ENCODE peak calls at places on chromosomes 6 and 20, in nine cellular contexts. F is HFF-Myc, J is bronchial epithelial cell, C is adrenal gland, I is prostate gland, O is fibroblast of villous mesenchyme, Q is cardiac muscle cell, U is A549, W is HepG2. S is an unnamed sample.

GRCh38 chr20:52291109-52291508 is 99.5 kb upstream of the ZFP64 start:
- DNase-seq in C (no peak), O (no peak), F (no peak), J (no peak), W (no peak), U (no peak), I (no peak), Q (no peak), S (no peak)

GRCh38 chr6:17179246-17180073 is 77.6 kb downstream of the STMND1 start:
- DNase-seq in F (peak), Q (peak), J (peak), U (peak), O (peak), I (no peak), C (no peak), W (no peak), S (no peak)

GRCh38 chr6:87261534-87261933 is 60.9 kb upstream of the SMIM8 start:
- DNase-seq in J (no peak), O (no peak), I (no peak), C (no peak), Q (no peak), F (no peak), W (no peak), U (no peak), S (no peak)

GRCh38 chr20:400451-401275 is 7.4 kb upstream of the RBCK1 start:
- DNase-seq in W (no peak), I (no peak), U (peak), C (no peak), Q (no peak), O (no peak), J (peak), F (no peak), S (no peak)

GRCh38 chr6:109321752-109322151 is 60.5 kb downstream of the CD164 start:
- DNase-seq in I (no peak), C (no peak), U (no peak), W (no peak), Q (no peak), J (no peak), O (no peak), F (no peak), S (no peak)

GRCh38 chr6:136031982-136032381 is 180.5 kb downstream of the PDE7B start:
- DNase-seq in Q (peak), U (peak), J (peak), I (no peak), W (peak), F (no peak), O (peak), C (no peak), S (no peak)

GRCh38 chr20:48787861-48788375 is 39.9 kb downstream of the PREX1 start:
- DNase-seq in F (peak), O (peak), C (no peak), Q (peak), I (no peak), W (peak), U (peak), J (peak), S (peak)

GRCh38 chr20:44805991-44806729 is 4.2 kb downstream of the RIMS4 start:
- DNase-seq in W (no peak), F (peak), Q (peak), I (no peak), O (peak), C (peak), U (peak), J (no peak), S (no peak)

GRCh38 chr6:35014341-35014740 is 125.3 kb downstream of the ANKS1A start:
- DNase-seq in W (no peak), J (no peak), I (no peak), C (no peak), U (no peak), F (no peak), Q (no peak), O (no peak), S (no peak)

GRCh38 chr6:21603516-21603952 is 10.0 kb downstream of the SOX4 start:
- DNase-seq in W (no peak), Q (no peak), O (no peak), F (no peak), U (no peak), J (no peak), I (no peak), C (no peak), S (no peak)

GRCh38 chr6:4962905-4963304 is 40.9 kb downstream of the RPP40 start:
- DNase-seq in O (no peak), C (no peak), W (no peak), U (no peak), J (no peak), I (no peak), F (no peak), Q (no peak), S (no peak)

GRCh38 chr6:9566096-9566495 is 848.8 kb downstream of the TFAP2A start:
- DNase-seq in Q (no peak), O (no peak), F (no peak), C (no peak), J (no peak), U (no peak), I (no peak), W (no peak), S (no peak)

GRCh38 chr20:52279667-52280180 is 88.1 kb upstream of the ZFP64 start:
- DNase-seq in W (no peak), O (peak), I (no peak), J (peak), Q (peak), U (no peak), F (no peak), C (no peak), S (no peak)

GRCh38 chr6:89539779-89540178 is 98.8 kb downstream of the LYRM2 start:
- DNase-seq in F (no peak), I (no peak), C (no peak), Q (no peak), U (no peak), O (no peak), W (no peak), J (no peak), S (no peak)

GRCh38 chr20:24672886-24673677 is 203.7 kb downstream of the SYNDIG1 start:
- DNase-seq in W (no peak), F (peak), Q (peak), O (peak), U (peak), I (no peak), J (peak), C (no peak), S (peak)

GRCh38 chr6:109454483-109455160 is 950 bp downstream of the MICAL1 start:
- DNase-seq in U (no peak), C (no peak), F (no peak), Q (peak), O (peak), J (no peak), I (no peak), W (no peak), S (no peak)

GRCh38 chr20:47432251-47433210 is 69.2 kb upstream of the NCOA3 start:
- DNase-seq in J (peak), F (no peak), C (no peak), I (no peak), U (peak), O (peak), Q (no peak), W (peak), S (peak)

GRCh38 chr6:137155830-137156229 is 17.6 kb downstream of the IL22RA2 start:
- DNase-seq in U (no peak), O (peak), C (no peak), F (no peak), J (peak), I (no peak), W (no peak), Q (peak), S (no peak)

GRCh38 chr20:21618697-21619421 is 86.6 kb upstream of the PAX1 start:
- DNase-seq in Q (no peak), C (no peak), U (no peak), W (no peak), F (no peak), I (no peak), O (no peak), J (no peak), S (no peak)

GRCh38 chr6:18997375-18997826 is 610.3 kb downstream of the RNF144B start:
- DNase-seq in I (peak), O (peak), Q (peak), W (peak), C (no peak), U (peak), F (peak), J (peak), S (peak)

GRCh38 chr20:5612476-5613291 is 137.5 kb upstream of the SHLD1 start:
- DNase-seq in O (peak), I (no peak), Q (peak), C (no peak), J (peak), F (no peak), U (no peak), W (no peak), S (no peak)

GRCh38 chr6:108555399-108556052 is 5.2 kb upstream of the FOXO3 start:
- DNase-seq in I (peak), F (no peak), U (no peak), Q (no peak), W (no peak), O (no peak), C (no peak), J (peak), S (no peak)

GRCh38 chr6:157629220-157629619 is 193.8 kb upstream of the SNX9 start:
- DNase-seq in I (no peak), W (no peak), F (no peak), C (no peak), J (no peak), O (peak), Q (peak), U (no peak), S (no peak)

GRCh38 chr20:33125983-33126382 is 42.0 kb upstream of the BPIFA2 start:
- DNase-seq in I (no peak), Q (no peak), C (no peak), F (no peak), W (peak), U (no peak), O (no peak), J (peak), S (no peak)

GRCh38 chr6:44253307-44254101 is 3.8 kb downstream of the SLC35B2 start:
- DNase-seq in C (no peak), U (peak), I (no peak), J (no peak), W (peak), F (no peak), Q (peak), O (peak), S (no peak)

GRCh38 chr20:57259179-57260021 is 7.0 kb downstream of the BMP7 start:
- DNase-seq in W (no peak), Q (no peak), J (no peak), I (no peak), U (no peak), C (no peak), F (no peak), O (no peak), S (no peak)

GRCh38 chr6:128538763-128539162 is 18.4 kb upstream of the PTPRK start:
- DNase-seq in C (no peak), O (peak), F (no peak), I (no peak), W (no peak), Q (no peak), U (no peak), J (peak), S (no peak)

GRCh38 chr20:38485041-38485440 is 12.4 kb downstream of the RALGAPB start:
- DNase-seq in Q (no peak), F (no peak), U (no peak), C (no peak), O (no peak), I (no peak), W (no peak), J (no peak), S (no peak)

GRCh38 chr6:111291860-111292259 is 191.2 kb downstream of the REV3L start:
- DNase-seq in O (peak), I (no peak), J (no peak), C (no peak), W (no peak), U (no peak), F (no peak), Q (no peak), S (no peak)

GRCh38 chr6:133966654-133967300 is 13.8 kb downstream of the TBPL1 start:
- DNase-seq in C (no peak), O (no peak), I (no peak), U (no peak), Q (no peak), W (no peak), J (no peak), F (no peak), S (no peak)

GRCh38 chr6:125781307-125781868 is 9.4 kb upstream of the NCOA7 start:
- DNase-seq in W (no peak), O (peak), F (no peak), C (no peak), J (no peak), U (peak), I (no peak), Q (peak), S (no peak)

GRCh38 chr20:25310268-25310920 is 62.5 kb downstream of the PYGB start:
- DNase-seq in U (peak), C (peak), Q (peak), I (no peak), W (peak), J (peak), O (peak), F (peak), S (peak)

GRCh38 chr20:57392130-57392445 is 892 bp downstream of the RBM38 start:
- DNase-seq in U (no peak), F (no peak), I (no peak), J (no peak), W (no peak), C (peak), Q (no peak), O (no peak), S (no peak)

GRCh38 chr20:11373391-11373790 is 544.3 kb upstream of the BTBD3 start:
- DNase-seq in J (no peak), I (no peak), U (no peak), O (no peak), W (no peak), C (no peak), F (no peak), Q (peak), S (no peak)

GRCh38 chr20:20713244-20713765 is 861 bp upstream of the RALGAPA2 start:
- DNase-seq in Q (no peak), O (no peak), I (no peak), W (peak), C (no peak), F (no peak), J (no peak), U (no peak), S (no peak)

GRCh38 chr6:124928831-124929230 is 33.4 kb upstream of the RNF217 start:
- DNase-seq in Q (no peak), C (no peak), O (no peak), U (no peak), I (no peak), J (peak), F (no peak), W (no peak), S (no peak)

GRCh38 chr6:131063028-131063763 is at the start of gene EPB41L2:
- DNase-seq in C (peak), W (peak), F (peak), U (peak), Q (peak), I (peak), J (peak), O (peak), S (peak)

GRCh38 chr20:62282877-62283503 is 19.8 kb upstream of the ADRM1 start:
- DNase-seq in F (no peak), U (no peak), C (no peak), W (no peak), O (no peak), Q (no peak), I (no peak), J (no peak), S (no peak)
- H3K4me3 ChIP-seq in F (no peak), U (no peak), C (no peak), W (no peak), O (no peak), Q (no peak), I (no peak), J (no peak), S (no peak)

DNA sequence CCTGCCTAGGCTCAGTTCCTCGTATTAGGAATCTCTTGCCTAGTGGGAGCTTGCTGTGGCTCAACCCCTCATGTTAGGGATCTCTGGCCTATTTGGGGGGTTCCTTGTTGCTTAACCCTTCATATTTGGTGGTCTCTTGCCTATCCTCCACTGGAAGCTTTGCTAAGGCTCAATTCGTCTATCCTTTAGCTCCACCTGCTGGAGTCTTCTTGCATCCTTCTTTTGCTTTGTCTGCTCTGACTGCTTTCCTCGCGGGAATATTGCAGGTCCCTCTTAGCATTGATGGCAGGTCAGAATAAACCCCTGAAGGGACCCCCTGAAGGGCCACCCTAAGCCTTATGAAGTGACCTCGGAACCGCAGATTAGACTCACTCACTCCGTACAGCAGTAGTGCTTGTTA is 203.0 kb upstream of the TBX18 start:
- DNase-seq in I (no peak), C (peak), W (peak), F (peak), J (peak), Q (peak), O (peak), U (peak), S (no peak)
- TF ChIP-seq CTCF in I (no peak), C (peak), W (peak), F (peak), J (peak), Q (peak), O (peak), U (peak), S (peak)

GRCh38 chr20:9052136-9052535 is 16.8 kb upstream of the PLCB4 start:
- DNase-seq in I (no peak), Q (no peak), U (no peak), W (no peak), F (no peak), J (no peak), O (no peak), C (no peak), S (no peak)

GRCh38 chr20:9054176-9054575 is 14.7 kb upstream of the PLCB4 start:
- DNase-seq in U (no peak), F (no peak), Q (no peak), W (no peak), J (no peak), O (no peak), C (no peak), I (no peak), S (no peak)

GRCh38 chr20:9051508-9051907 is 17.4 kb upstream of the PLCB4 start:
- DNase-seq in W (peak), J (peak), F (peak), I (no peak), U (peak), Q (peak), C (no peak), O (peak), S (peak)

GRCh38 chr20:9053108-9053507 is 15.8 kb upstream of the PLCB4 start:
- DNase-seq in F (no peak), O (peak), Q (no peak), W (no peak), C (no peak), U (no peak), J (no peak), I (no peak), S (no peak)
- H3K4me3 ChIP-seq in F (no peak), O (no peak), Q (no peak), W (no peak), C (no peak), U (no peak), J (no peak), I (no peak), S (no peak)

GRCh38 chr20:2626853-2627541 is 25.4 kb upstream of the NOP56 start:
- DNase-seq in I (no peak), C (no peak), Q (peak), F (peak), J (peak), W (peak), O (peak), U (peak), S (peak)

GRCh38 chr20:2633381-2633780 is 19.1 kb upstream of the NOP56 start:
- DNase-seq in W (no peak), Q (no peak), U (no peak), J (no peak), F (no peak), O (no peak), C (no peak), I (no peak), S (no peak)

DNA sequence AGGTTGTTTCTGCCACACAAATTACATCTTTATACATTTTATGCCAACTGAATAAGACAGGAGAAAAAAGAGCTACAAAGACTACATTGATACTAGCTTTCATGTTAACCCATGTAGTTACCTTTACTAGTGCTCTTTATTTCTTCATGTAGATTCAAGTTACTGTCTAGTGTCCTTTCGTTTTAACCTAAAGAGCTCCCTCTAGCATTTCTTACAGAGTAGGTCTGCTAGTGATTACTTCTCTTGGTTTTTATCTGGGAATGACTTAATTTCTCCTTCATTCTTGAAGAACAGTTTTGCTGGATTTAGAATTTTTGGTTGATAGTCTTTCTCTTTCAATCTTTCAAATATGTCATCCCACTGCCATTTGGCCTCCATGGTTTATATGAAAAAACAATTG is 21.2 kb upstream of the NOP56 start:
- DNase-seq in I (no peak), O (no peak), J (peak), C (no peak), W (no peak), F (no peak), U (peak), Q (peak), S (no peak)
- TF ChIP-seq CTCF in I (no peak), O (no peak), J (no peak), C (no peak), W (no peak), F (no peak), U (peak), Q (peak), S (no peak)

DNA sequence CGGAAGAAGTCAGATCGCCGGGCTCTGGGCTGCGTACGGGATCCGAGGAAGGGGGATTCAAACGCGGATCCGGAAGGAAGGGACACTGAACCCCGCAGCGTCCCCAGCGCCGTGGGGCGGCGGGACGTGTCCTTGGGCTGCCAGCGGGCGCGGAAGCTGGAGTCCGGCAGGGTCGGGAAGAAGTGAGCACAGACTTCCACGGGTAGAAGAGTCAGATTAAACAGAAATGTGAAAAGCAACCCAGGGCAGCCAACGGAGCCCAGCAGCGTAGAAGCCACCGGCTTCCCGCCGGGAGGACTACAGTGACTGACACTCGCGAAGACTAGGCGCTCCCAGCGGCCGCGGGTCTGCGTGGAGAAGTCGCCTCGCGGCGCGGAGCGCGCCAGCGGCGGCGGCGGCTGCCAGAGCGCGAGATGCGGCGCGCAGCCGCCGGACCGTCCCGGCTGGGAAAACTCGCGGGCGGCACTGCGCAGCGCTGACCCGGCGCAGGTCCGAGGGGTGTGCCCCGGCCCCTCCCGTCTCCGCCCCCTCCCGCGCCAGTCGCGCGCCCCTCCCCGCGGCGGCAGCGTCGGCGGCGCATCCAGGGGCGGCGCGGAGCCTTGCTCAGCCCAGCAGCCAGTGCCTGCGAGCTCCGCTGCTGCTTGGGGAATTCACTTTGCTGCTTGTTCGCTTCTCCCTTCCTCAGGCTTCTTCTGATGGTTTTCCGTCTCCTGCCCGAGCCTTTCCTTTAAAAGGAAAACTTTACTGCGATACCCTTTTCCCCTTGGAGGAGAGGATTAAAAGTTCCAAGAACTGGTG is at the start of gene SAMD5:
- DNase-seq in C (peak), U (peak), O (peak), I (peak), Q (peak), F (peak), J (peak), W (peak), S (no peak)
- H3K4me3 ChIP-seq in C (no peak), U (peak), O (peak), I (peak), Q (peak), F (peak), J (peak), W (peak), S (peak)

DNA sequence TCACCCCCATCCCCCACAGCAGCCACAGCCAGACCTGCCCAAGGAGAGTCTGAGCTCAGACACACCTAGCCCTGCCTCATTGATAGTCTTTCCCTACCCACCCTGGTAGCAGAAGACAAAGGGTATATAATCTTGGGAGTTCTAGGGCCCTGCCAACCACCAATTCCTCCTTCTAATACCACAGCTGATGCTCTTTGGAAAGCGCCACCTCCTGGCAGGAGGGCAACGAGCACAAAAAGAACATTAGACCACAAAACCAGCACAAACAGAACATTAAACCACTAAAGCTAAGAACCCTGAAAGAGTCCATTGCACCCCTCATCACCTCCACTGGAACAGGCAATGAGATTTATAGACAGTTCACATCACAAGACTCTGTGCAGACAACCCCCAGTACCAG is 195.8 kb upstream of the FUT9 start:
- DNase-seq in C (no peak), I (no peak), W (no peak), F (no peak), U (no peak), Q (no peak), O (no peak), J (no peak), S (no peak)
- TF ChIP-seq CTCF in C (peak), I (no peak), W (peak), F (no peak), U (no peak), Q (no peak), O (no peak), J (no peak), S (peak)

S was measured in kidney epithelial cell.